ENCODE peak calls at places on chromosomes 12 and 14, in ten cellular contexts. P is omental fat pad, Y is endothelial cell of umbilical vein, T is endothelial cell, J is heart right ventricle, E is PC-9, Q is fibroblast of mammary gland, H is neural crest cell, W is tibial nerve, S is MCF 10A. F is an unnamed sample.

GRCh38 chr14:47332099-47332498 is 343.3 kb downstream of the MDGA2 start:
- DNase-seq in Y (no peak), H (no peak), W (no peak), T (no peak), J (no peak), S (no peak), Q (no peak), P (no peak), E (no peak), F (no peak)

GRCh38 chr12:27869567-27869966 is 89.5 kb upstream of the MANSC4 start:
- DNase-seq in Q (no peak), S (no peak), Y (no peak), T (no peak), P (no peak), E (no peak), J (peak), H (no peak), W (no peak), F (no peak)

GRCh38 chr14:102043251-102044025 is 43.4 kb downstream of the HSP90AA1 start:
- DNase-seq in W (no peak), Q (peak), E (no peak), P (no peak), Y (no peak), S (no peak), H (no peak), T (no peak), J (peak), F (no peak)

GRCh38 chr12:49093746-49094103 is 876 bp downstream of the DHH start:
- DNase-seq in H (peak), T (peak), E (no peak), J (no peak), P (no peak), Y (peak), Q (no peak), S (no peak), W (no peak), F (no peak)

GRCh38 chr12:49232940-49233841 is 31.7 kb upstream of the TUBA1C start:
- DNase-seq in Y (peak), E (no peak), H (peak), S (no peak), Q (peak), T (peak), J (peak), P (no peak), W (no peak), F (no peak)

GRCh38 chr12:42222724-42223123 is 15.3 kb downstream of the YAF2 start:
- DNase-seq in W (no peak), S (no peak), T (no peak), Y (no peak), E (no peak), H (no peak), J (no peak), Q (no peak), P (no peak), F (no peak)

GRCh38 chr12:122139266-122139665 is 34.8 kb downstream of the IL31 start:
- DNase-seq in J (no peak), Q (no peak), Y (no peak), E (no peak), S (no peak), P (no peak), T (no peak), W (no peak), H (no peak), F (no peak)

GRCh38 chr14:88669346-88669745 is 106.5 kb downstream of the ZC3H14 start:
- DNase-seq in S (no peak), E (no peak), H (no peak), Q (no peak), Y (no peak), P (no peak), J (no peak), W (no peak), T (no peak), F (no peak)

GRCh38 chr12:95918194-95918993 is 24.0 kb downstream of the CCDC38 start:
- DNase-seq in Q (peak), Y (peak), T (peak), H (peak), J (peak), W (no peak), E (peak), P (no peak), S (peak), F (no peak)

GRCh38 chr14:67999693-68000384 is 180.3 kb downstream of the RAD51B start:
- DNase-seq in Q (peak), Y (peak), S (peak), H (no peak), J (no peak), W (no peak), E (no peak), T (no peak), P (no peak), F (no peak)

GRCh38 chr14:62313228-62313627 is 551.0 kb downstream of the SNAPC1 start:
- DNase-seq in Q (no peak), J (no peak), W (no peak), E (no peak), H (no peak), S (no peak), P (no peak), T (no peak), Y (no peak), F (no peak)

GRCh38 chr14:78974691-78975090 is 804.5 kb downstream of the NRXN3 start:
- DNase-seq in W (no peak), S (peak), T (no peak), J (no peak), Q (peak), P (no peak), Y (peak), E (peak), H (no peak), F (no peak)

GRCh38 chr14:81506512-81506911 is 27.1 kb downstream of the SEL1L start:
- DNase-seq in Y (no peak), J (no peak), S (no peak), P (no peak), H (no peak), E (no peak), W (no peak), T (no peak), Q (no peak), F (no peak)

GRCh38 chr12:12726543-12727093 is 9.4 kb downstream of the CDKN1B start:
- DNase-seq in E (peak), J (no peak), Y (peak), Q (peak), H (no peak), T (no peak), W (no peak), S (peak), P (no peak), F (no peak)

GRCh38 chr14:104442611-104443390 is 136.8 kb upstream of the C14orf180 start:
- DNase-seq in E (no peak), Y (no peak), S (no peak), J (no peak), W (no peak), T (no peak), H (no peak), Q (no peak), P (peak), F (no peak)

GRCh38 chr14:100383727-100384158 is 60.6 kb downstream of the SLC25A47 start:
- DNase-seq in H (peak), T (peak), W (no peak), S (peak), E (no peak), P (peak), Q (peak), Y (peak), J (peak), F (no peak)

GRCh38 chr14:71400821-71401447 is 493.7 kb downstream of the PCNX1 start:
- DNase-seq in S (no peak), W (no peak), T (no peak), E (no peak), H (no peak), J (no peak), Y (peak), Q (peak), P (no peak), F (no peak)

GRCh38 chr12:13170892-13171490 is 25.5 kb upstream of the EMP1 start:
- DNase-seq in S (no peak), T (no peak), J (no peak), W (no peak), P (no peak), E (no peak), H (no peak), Q (peak), Y (no peak), F (no peak)

GRCh38 chr14:76780875-76781647 is 19.8 kb downstream of the VASH1 start:
- DNase-seq in W (no peak), T (no peak), E (no peak), P (no peak), H (no peak), J (peak), Y (no peak), S (no peak), Q (peak), F (no peak)

GRCh38 chr12:128914908-128915563 is 61.8 kb downstream of the GLT1D1 start:
- DNase-seq in Q (no peak), W (no peak), E (no peak), Y (no peak), S (no peak), H (no peak), J (no peak), T (no peak), P (no peak), F (no peak)

GRCh38 chr14:68683326-68683725 is 109.5 kb downstream of the ZFP36L1 start:
- DNase-seq in S (peak), T (no peak), Q (peak), Y (no peak), P (no peak), E (no peak), W (no peak), J (no peak), H (no peak), F (no peak)

GRCh38 chr14:58861546-58861945 is 223.8 kb downstream of the DACT1 start:
- DNase-seq in E (no peak), P (no peak), H (no peak), Q (no peak), S (no peak), J (no peak), Y (no peak), W (no peak), T (no peak), F (no peak)

GRCh38 chr12:87274594-87275245 is 754.5 kb downstream of the C12orf50 start:
- DNase-seq in W (no peak), H (no peak), T (peak), Q (peak), S (peak), P (no peak), J (no peak), E (no peak), Y (peak), F (no peak)
- TF ChIP-seq CTCF in W (no peak), H (peak), T (peak), Q (peak), S (peak), P (no peak), J (peak), E (peak), Y (peak), F (peak)

DNA sequence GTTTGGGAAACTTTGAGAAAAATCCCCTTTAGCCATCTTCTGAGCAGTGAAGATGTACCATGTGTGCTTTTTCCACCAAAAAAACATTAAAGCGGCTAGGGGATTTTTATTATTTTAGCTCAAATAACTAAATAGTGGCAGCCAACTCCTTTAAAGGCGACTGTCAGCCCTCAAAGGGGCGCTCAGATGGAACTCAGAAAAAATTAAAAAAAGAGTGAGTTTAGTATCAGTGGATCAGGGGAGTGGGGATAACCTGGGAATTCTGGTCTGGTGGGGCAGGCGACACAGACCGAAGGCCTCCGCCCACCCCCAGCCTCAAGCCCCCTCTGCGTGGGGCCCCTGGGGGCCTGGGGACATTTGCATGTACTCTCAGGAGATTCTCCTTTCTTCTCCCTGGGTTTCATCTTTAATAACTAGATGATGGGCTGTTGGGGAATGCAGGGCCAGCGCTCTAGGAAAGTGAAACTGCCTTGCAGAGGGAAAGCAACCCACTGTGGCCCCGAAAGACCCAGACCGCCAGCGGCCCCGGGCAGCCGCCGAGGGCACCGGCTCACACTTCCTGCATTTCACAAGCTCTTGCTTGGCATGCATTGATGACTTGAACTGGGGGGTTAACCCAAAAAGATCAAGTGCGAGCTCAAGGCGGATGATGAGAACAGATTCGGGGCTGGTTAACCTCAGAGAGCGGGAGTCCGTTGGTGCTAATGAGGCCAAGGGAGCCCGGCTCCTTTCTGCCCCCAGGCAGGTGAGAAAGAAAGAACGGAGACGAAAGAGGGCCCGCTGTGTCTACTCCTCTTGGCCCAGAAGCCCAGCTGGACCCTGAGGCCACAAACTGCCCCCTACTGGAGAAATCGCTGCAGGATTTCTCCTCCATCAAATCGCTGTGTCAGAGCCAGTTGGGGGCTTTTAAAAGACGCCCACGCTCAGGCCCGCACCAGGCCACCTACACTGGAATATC is 7.3 kb upstream of the BATF start:
- DNase-seq in E (no peak), H (no peak), W (no peak), S (no peak), Q (peak), T (no peak), J (no peak), P (no peak), Y (peak), F (no peak)
- TF ChIP-seq CTCF in E (no peak), H (peak), W (peak), S (no peak), Q (peak), T (no peak), J (no peak), P (no peak), Y (peak), F (no peak)

GRCh38 chr12:124479680-124480468 is 87.5 kb downstream of the NCOR2 start:
- DNase-seq in Q (no peak), H (no peak), T (no peak), W (no peak), P (no peak), E (no peak), J (no peak), Y (no peak), S (no peak), F (no peak)

GRCh38 chr12:124481772-124482566 is 85.4 kb downstream of the NCOR2 start:
- DNase-seq in T (no peak), Q (no peak), S (no peak), H (no peak), E (no peak), W (no peak), Y (no peak), J (no peak), P (no peak), F (no peak)

GRCh38 chr12:124481257-124481750 is 86.1 kb downstream of the NCOR2 start:
- DNase-seq in T (no peak), P (no peak), J (no peak), H (no peak), W (no peak), E (peak), Q (no peak), S (no peak), Y (no peak), F (no peak)

GRCh38 chr12:124478985-124479645 is 88.3 kb downstream of the NCOR2 start:
- DNase-seq in T (no peak), S (no peak), E (no peak), W (no peak), Q (no peak), H (no peak), P (no peak), J (no peak), Y (no peak), F (no peak)

GRCh38 chr12:124480469-124481256 is 86.7 kb downstream of the NCOR2 start:
- DNase-seq in P (no peak), Y (no peak), Q (peak), J (no peak), T (no peak), S (peak), H (no peak), E (peak), W (no peak), F (peak)
- TF ChIP-seq CTCF in P (no peak), Y (no peak), Q (no peak), J (no peak), T (no peak), S (no peak), H (no peak), E (no peak), W (no peak), F (no peak)

GRCh38 chr12:120067901-120068300 is 48.7 kb downstream of the RAB35 start:
- DNase-seq in J (no peak), Q (no peak), W (no peak), Y (no peak), S (no peak), P (no peak), T (no peak), E (no peak), H (no peak), F (no peak)
- TF ChIP-seq CTCF in J (no peak), Q (no peak), W (no peak), Y (no peak), S (no peak), P (no peak), T (no peak), E (no peak), H (no peak), F (no peak)

GRCh38 chr12:115918763-115919162 is 358.7 kb downstream of the MED13L start:
- DNase-seq in S (no peak), T (no peak), P (no peak), J (no peak), Y (no peak), Q (no peak), H (no peak), W (no peak), E (no peak), F (no peak)

GRCh38 chr12:115920395-115921183 is 356.9 kb downstream of the MED13L start:
- DNase-seq in Q (no peak), J (no peak), T (no peak), Y (no peak), W (no peak), E (no peak), S (no peak), P (no peak), H (no peak), F (no peak)

GRCh38 chr12:115926037-115926670 is 351.3 kb downstream of the MED13L start:
- DNase-seq in T (no peak), J (no peak), H (no peak), E (no peak), P (no peak), Q (no peak), S (no peak), Y (no peak), W (no peak), F (no peak)

GRCh38 chr12:115923851-115924250 is 353.6 kb downstream of the MED13L start:
- DNase-seq in E (no peak), J (no peak), T (no peak), H (no peak), W (no peak), P (no peak), Y (no peak), S (no peak), Q (no peak), F (no peak)

DNA sequence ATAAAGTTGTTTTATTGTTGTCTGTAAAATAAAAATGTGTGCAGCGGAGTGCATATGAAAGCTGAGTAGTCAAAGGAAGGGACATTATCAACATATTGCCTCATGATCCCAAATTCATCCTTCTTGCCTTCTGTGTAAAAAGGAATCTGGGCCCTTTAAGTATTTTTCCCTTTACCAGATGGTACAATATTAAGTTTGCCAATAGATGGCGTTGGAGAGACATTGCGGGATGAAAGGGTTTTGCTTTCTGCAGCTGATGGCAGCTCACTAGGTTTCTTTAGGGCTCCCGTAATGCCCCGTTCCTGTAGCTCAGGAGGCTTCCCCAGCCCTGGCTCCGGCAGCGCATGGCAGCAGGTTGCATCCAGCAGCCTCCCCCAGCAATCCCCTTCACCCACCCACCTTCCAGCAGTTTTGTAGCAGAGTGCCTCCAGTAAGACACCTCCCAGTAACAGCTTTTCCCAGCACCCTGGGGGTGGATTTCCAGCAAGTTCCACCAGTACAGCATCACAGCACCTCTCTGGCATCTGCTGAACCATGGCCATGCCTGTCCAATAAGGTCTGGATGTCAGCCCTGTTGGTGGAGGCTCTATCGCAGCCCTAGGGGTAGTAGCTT is 354.4 kb downstream of the MED13L start:
- DNase-seq in W (no peak), H (no peak), S (peak), Q (peak), P (no peak), E (peak), J (no peak), T (no peak), Y (no peak), F (no peak)
- TF ChIP-seq CTCF in W (no peak), H (peak), S (no peak), Q (peak), P (no peak), E (peak), J (no peak), T (peak), Y (no peak), F (peak)

DNA sequence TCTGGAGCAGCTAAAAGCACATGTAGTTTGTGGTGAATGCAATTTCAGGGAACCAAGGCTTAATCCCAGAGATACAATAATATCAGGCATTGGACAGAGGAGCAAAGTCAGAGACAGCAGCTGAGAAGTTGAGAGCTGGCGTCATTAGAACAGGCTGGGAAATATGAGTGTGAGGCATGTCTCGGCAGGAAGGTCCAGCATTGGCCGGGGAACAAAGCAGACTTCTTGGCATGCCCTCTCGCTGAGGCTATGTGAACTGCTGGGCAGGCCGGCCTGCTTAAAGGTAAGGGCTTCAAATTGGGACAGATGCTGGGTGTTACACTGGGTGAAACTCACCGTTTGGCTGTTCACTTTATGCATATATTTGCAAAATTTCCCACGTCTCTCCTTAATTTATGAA is 125.4 kb downstream of the CAND1 start:
- DNase-seq in W (peak), S (peak), T (no peak), H (no peak), Y (peak), Q (peak), E (no peak), P (no peak), J (peak), F (no peak)
- TF ChIP-seq CTCF in W (no peak), S (peak), T (no peak), H (no peak), Y (no peak), Q (peak), E (no peak), P (no peak), J (peak), F (no peak)

GRCh38 chr12:92603741-92604432 is 98.9 kb upstream of the PLEKHG7 start:
- DNase-seq in S (no peak), H (no peak), J (no peak), E (no peak), Q (peak), Y (no peak), W (no peak), T (no peak), P (no peak), F (no peak)
- TF ChIP-seq CTCF in S (peak), H (no peak), J (no peak), E (no peak), Q (peak), Y (no peak), W (no peak), T (no peak), P (no peak), F (no peak)

DNA sequence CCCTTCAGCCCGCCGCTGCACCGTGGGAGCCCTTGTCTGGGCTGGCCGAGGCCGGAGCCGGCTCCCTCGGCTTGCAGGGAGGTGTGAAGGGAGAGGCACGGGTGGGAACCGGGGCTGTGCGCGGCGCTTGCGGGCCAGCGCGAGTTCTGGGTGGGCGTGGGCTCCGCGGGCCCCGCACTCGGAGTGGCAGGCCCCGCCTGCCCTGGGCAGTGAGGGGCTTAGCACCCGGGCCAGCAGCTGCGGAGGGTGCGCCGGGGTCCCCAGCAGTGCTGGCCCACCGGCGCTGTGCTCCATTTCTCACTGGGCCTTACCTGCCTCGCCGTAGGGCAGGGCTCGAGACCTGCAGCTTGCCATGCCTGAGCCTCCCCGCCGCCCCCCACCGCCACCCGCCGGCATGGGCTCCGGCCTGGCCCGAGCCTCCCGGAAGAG is 21.4 kb downstream of the TMEM121 start:
- DNase-seq in H (no peak), T (no peak), P (no peak), Q (no peak), J (no peak), E (no peak), Y (no peak), S (no peak), W (no peak), F (no peak)
- TF ChIP-seq CTCF in H (no peak), T (no peak), P (no peak), Q (no peak), J (no peak), E (no peak), Y (no peak), S (no peak), W (no peak), F (no peak)

F was measured in D721Med.